ENCODE peak calls at places on chromosomes 4 and X, in seven cellular contexts. J is astrocyte of the spinal cord, M is fibroblast of the aortic adventitia, L is breast epithelium, C is K562, X is bronchial epithelial cell, P is cardiac fibroblast. O is an unnamed sample.
A peak's percentile ranks its signal among the peaks of the same experiment; 100 is the strongest.

GRCh38 chr4:104020641-104021040 is 300.9 kb upstream of the TACR3 start:
- DNase-seq in J (no peak), M (no peak), L (no peak), C (no peak), X (no peak), P (no peak), O (no peak)

GRCh38 chrX:44971674-44972073 is 98.7 kb downstream of the KDM6A start:
- DNase-seq in J (no peak), M (no peak), L (no peak), C (no peak), X (no peak), P (no peak), O (no peak)

GRCh38 chrX:16870095-16870860 is at the start of gene RBBP7:
- DNase-seq in J (peak; percentile 95), M (peak; percentile 93), L (peak; percentile 84), C (peak; percentile 94), X (peak; percentile 63), P (peak; percentile 93), O (peak; percentile 91)

GRCh38 chr4:69881173-69881773 is 21.3 kb upstream of the SULT1E1 start:
- DNase-seq in J (peak; percentile 51), M (peak; percentile 78), L (no peak), C (peak; percentile 10), X (peak; percentile 48), P (peak; percentile 79), O (peak; percentile 82)

GRCh38 chr4:4333265-4333706 is 43.2 kb downstream of the ZBTB49 start:
- DNase-seq in J (peak; percentile 79), M (peak; percentile 84), L (peak; percentile 56), C (no peak), X (no peak), P (peak; percentile 90), O (peak; percentile 96)

GRCh38 chrX:65677954-65678469 is 10.6 kb downstream of the MSN start:
- DNase-seq in J (peak; percentile 90), M (peak; percentile 95), L (no peak), C (no peak), X (peak; percentile 91), P (peak; percentile 93), O (peak; percentile 95)

GRCh38 chrX:109374276-109374960 is 107.5 kb downstream of the GUCY2F start:
- DNase-seq in J (peak; percentile 27), M (no peak), L (no peak), C (no peak), X (peak; percentile 87), P (no peak), O (peak; percentile 4)

GRCh38 chr4:57605374-57605773 is 495.2 kb upstream of the IGFBP7 start:
- DNase-seq in J (no peak), M (no peak), L (no peak), C (no peak), X (no peak), P (no peak), O (no peak)

GRCh38 chrX:120522820-120523219 is 37.9 kb downstream of the CUL4B start:
- DNase-seq in J (no peak), M (no peak), L (no peak), C (no peak), X (no peak), P (no peak), O (no peak)

GRCh38 chrX:9708923-9709553 is 56.6 kb downstream of the GPR143 start:
- DNase-seq in J (peak; percentile 70), M (peak; percentile 70), L (peak; percentile 56), C (peak; percentile 65), X (peak; percentile 29), P (peak; percentile 70), O (peak; percentile 73)

GRCh38 chr4:17624821-17625220 is 10.4 kb downstream of the MED28 start:
- DNase-seq in J (no peak), M (no peak), L (no peak), C (no peak), X (no peak), P (no peak), O (no peak)

GRCh38 chr4:81594495-81595169 is 122.9 kb upstream of the RASGEF1B start:
- DNase-seq in J (no peak), M (no peak), L (no peak), C (no peak), X (no peak), P (no peak), O (no peak)

GRCh38 chr4:24686866-24687672 is 102.7 kb upstream of the DHX15 start:
- DNase-seq in J (no peak), M (no peak), L (no peak), C (peak; percentile 65), X (peak; percentile 35), P (no peak), O (peak; percentile 11)

GRCh38 chrX:150961631-150962030 is 21.5 kb upstream of the HMGB3 start:
- DNase-seq in J (no peak), M (no peak), L (no peak), C (no peak), X (no peak), P (no peak), O (no peak)

GRCh38 chr4:143306788-143307187 is 29.9 kb upstream of the GAB1 start:
- DNase-seq in J (no peak), M (no peak), L (no peak), C (no peak), X (no peak), P (no peak), O (no peak)

GRCh38 chr4:189022441-189023035 is 883.3 kb downstream of the TRIML1 start:
- DNase-seq in J (no peak), M (peak; percentile 4), L (no peak), C (no peak), X (peak; percentile 9), P (peak; percentile 14), O (peak; percentile 12)

GRCh38 chrX:67949270-67949669 is 405.4 kb downstream of the AR start:
- DNase-seq in J (no peak), M (no peak), L (no peak), C (no peak), X (no peak), P (no peak), O (no peak)

GRCh38 chr4:21011106-21011505 is 310.8 kb downstream of the PACRGL start:
- DNase-seq in J (no peak), M (no peak), L (no peak), C (no peak), X (no peak), P (no peak), O (no peak)

GRCh38 chr4:150192986-150193385 is 114.7 kb downstream of the DCLK2 start:
- DNase-seq in J (no peak), M (peak; percentile 57), L (no peak), C (no peak), X (no peak), P (no peak), O (no peak)

GRCh38 chr4:110164251-110164650 is 34.2 kb downstream of the ELOVL6 start:
- DNase-seq in J (peak; percentile 37), M (peak; percentile 40), L (no peak), C (no peak), X (peak; percentile 57), P (peak; percentile 6), O (peak; percentile 11)

GRCh38 chr4:71113294-71113693 is 119.8 kb downstream of the DCK start:
- DNase-seq in J (no peak), M (no peak), L (no peak), C (no peak), X (peak; percentile 40), P (no peak), O (no peak)
- TF ChIP-seq CTCF in J (peak; percentile 6), M (no peak), L (no peak), C (peak; percentile 39), X (peak; percentile 40), P (peak; percentile 12), O (peak; percentile 10)

GRCh38 chr4:2058264-2059033 is 678 bp upstream of the NAT8L start:
- DNase-seq in J (no peak), M (no peak), L (no peak), C (peak; percentile 80), X (no peak), P (no peak), O (no peak)

GRCh38 chr4:2057382-2058065 is 1.6 kb upstream of the NAT8L start:
- DNase-seq in J (no peak), M (no peak), L (no peak), C (no peak), X (no peak), P (no peak), O (no peak)

GRCh38 chr4:2060578-2061207 is 1.6 kb downstream of the NAT8L start:
- DNase-seq in J (no peak), M (no peak), L (no peak), C (no peak), X (no peak), P (no peak), O (no peak)

GRCh38 chr4:2059726-2060577 is 825 bp downstream of the NAT8L start:
- DNase-seq in J (no peak), M (no peak), L (no peak), C (no peak), X (no peak), P (no peak), O (no peak)

GRCh38 chr4:2059034-2059725 is at the start of gene NAT8L:
- DNase-seq in J (no peak), M (no peak), L (no peak), C (peak; percentile 84), X (no peak), P (peak; percentile 16), O (no peak)
- H3K4me3 ChIP-seq in J (no peak within 1 kb of the TSS), M (peak within 1 kb of the TSS; percentile 44), L (peak within 1 kb of the TSS; percentile 32), C (peak within 1 kb of the TSS; percentile 53), X (no peak within 1 kb of the TSS), P (peak within 1 kb of the TSS; percentile 14), O (no peak within 1 kb of the TSS)

GRCh38 chr4:92735025-92735665 is 431.4 kb downstream of the GRID2 start:
- DNase-seq in J (no peak), M (no peak), L (no peak), C (no peak), X (no peak), P (no peak), O (no peak)
- TF ChIP-seq CTCF in J (no peak), M (no peak), L (no peak), C (no peak), X (no peak), P (no peak), O (peak; percentile 3)

GRCh38 chr4:3303445-3303824 is 10.6 kb downstream of the RGS12 start:
- DNase-seq in J (no peak), M (no peak), L (no peak), C (no peak), X (no peak), P (no peak), O (no peak)
- H3K4me3 ChIP-seq in J (no peak overlapping the region), M (no peak overlapping the region), L (no peak overlapping the region), C (no peak overlapping the region), X (no peak overlapping the region), P (no peak overlapping the region), O (no peak overlapping the region)

GRCh38 chr4:84286048-84286447 is 213.0 kb downstream of the NKX6-1 start:
- DNase-seq in J (no peak), M (no peak), L (no peak), C (no peak), X (no peak), P (no peak), O (no peak)

GRCh38 chr4:84291984-84292383 is 207.1 kb downstream of the NKX6-1 start:
- DNase-seq in J (no peak), M (no peak), L (no peak), C (no peak), X (no peak), P (no peak), O (no peak)
- TF ChIP-seq CTCF in J (no peak), M (no peak), L (no peak), C (no peak), X (no peak), P (no peak), O (no peak)